ENCODE peak calls at places on chromosomes 5 and 9, in six cellular contexts. One of them, this sample, is unnamed.

GRCh38 chr5:142685418-142686209 is at the start of gene FGF1:
- DNase-seq in mammary epithelial cell: peak; percentile 80
- DNase-seq in cardiac muscle cell: peak; percentile 13
- DNase-seq in upper lobe of left lung: no peak
- DNase-seq in tibial nerve: no peak
- DNase-seq in neural progenitor cell: no peak
- DNase-seq in this sample: no peak

GRCh38 chr9:85743290-85744128 is 1.8 kb upstream of the AGTPBP1 start:
- DNase-seq in mammary epithelial cell: peak; percentile 90
- DNase-seq in neural progenitor cell: peak; percentile 39
- DNase-seq in cardiac muscle cell: no peak
- DNase-seq in upper lobe of left lung: no peak
- DNase-seq in tibial nerve: no peak
- DNase-seq in this sample: no peak

GRCh38 chr5:154519375-154519774 is 41.3 kb upstream of the HAND1 start:
- DNase-seq in tibial nerve: no peak
- DNase-seq in neural progenitor cell: no peak
- DNase-seq in cardiac muscle cell: no peak
- DNase-seq in upper lobe of left lung: no peak
- DNase-seq in mammary epithelial cell: peak; percentile 59
- DNase-seq in this sample: no peak

GRCh38 chr5:122997294-122997693 is 39.2 kb downstream of the PPIC start:
- DNase-seq in neural progenitor cell: peak; percentile 13
- DNase-seq in upper lobe of left lung: no peak
- DNase-seq in cardiac muscle cell: no peak
- DNase-seq in mammary epithelial cell: no peak
- DNase-seq in tibial nerve: no peak
- DNase-seq in this sample: peak; percentile 35

GRCh38 chr9:6956796-6957355 is 199.1 kb downstream of the KDM4C start:
- DNase-seq in cardiac muscle cell: no peak
- DNase-seq in mammary epithelial cell: no peak
- DNase-seq in tibial nerve: no peak
- DNase-seq in neural progenitor cell: no peak
- DNase-seq in upper lobe of left lung: no peak
- DNase-seq in this sample: no peak

GRCh38 chr9:5146241-5146640 is 39.2 kb downstream of the INSL6 start:
- DNase-seq in mammary epithelial cell: no peak
- DNase-seq in upper lobe of left lung: no peak
- DNase-seq in tibial nerve: no peak
- DNase-seq in neural progenitor cell: peak; percentile 2
- DNase-seq in cardiac muscle cell: no peak
- DNase-seq in this sample: no peak

GRCh38 chr9:78865757-78866156 is 568.8 kb downstream of the PSAT1 start:
- DNase-seq in neural progenitor cell: no peak
- DNase-seq in cardiac muscle cell: no peak
- DNase-seq in mammary epithelial cell: no peak
- DNase-seq in tibial nerve: no peak
- DNase-seq in upper lobe of left lung: no peak
- DNase-seq in this sample: peak; percentile 14

GRCh38 chr9:133242241-133242640 is 32.8 kb downstream of the ABO start:
- DNase-seq in cardiac muscle cell: peak; percentile 7
- DNase-seq in upper lobe of left lung: no peak
- DNase-seq in mammary epithelial cell: no peak
- DNase-seq in tibial nerve: no peak
- DNase-seq in neural progenitor cell: no peak
- DNase-seq in this sample: no peak

GRCh38 chr5:126752052-126752785 is 24.7 kb upstream of the LMNB1 start:
- DNase-seq in neural progenitor cell: no peak
- DNase-seq in tibial nerve: no peak
- DNase-seq in mammary epithelial cell: no peak
- DNase-seq in cardiac muscle cell: no peak
- DNase-seq in upper lobe of left lung: no peak
- DNase-seq in this sample: no peak

GRCh38 chr9:93301911-93302525 is 118.1 kb downstream of the WNK2 start:
- DNase-seq in tibial nerve: no peak
- DNase-seq in upper lobe of left lung: no peak
- DNase-seq in neural progenitor cell: no peak
- DNase-seq in mammary epithelial cell: no peak
- DNase-seq in cardiac muscle cell: no peak
- DNase-seq in this sample: peak; percentile 9

GRCh38 chr5:13976867-13977479 is 32.5 kb upstream of the DNAH5 start:
- DNase-seq in cardiac muscle cell: peak; percentile 74
- DNase-seq in neural progenitor cell: peak; percentile 54
- DNase-seq in mammary epithelial cell: peak; percentile 53
- DNase-seq in upper lobe of left lung: no peak
- DNase-seq in tibial nerve: no peak
- DNase-seq in this sample: peak; percentile 24

GRCh38 chr9:113274474-113275146 is 762 bp downstream of the CDC26 start:
- DNase-seq in tibial nerve: no peak
- DNase-seq in upper lobe of left lung: no peak
- DNase-seq in neural progenitor cell: peak; percentile 87
- DNase-seq in cardiac muscle cell: peak; percentile 79
- DNase-seq in mammary epithelial cell: peak; percentile 43
- DNase-seq in this sample: peak; percentile 61

GRCh38 chr5:134659456-134659855 is 10.9 kb downstream of the SEC24A start:
- DNase-seq in tibial nerve: no peak
- DNase-seq in cardiac muscle cell: no peak
- DNase-seq in mammary epithelial cell: no peak
- DNase-seq in neural progenitor cell: no peak
- DNase-seq in upper lobe of left lung: no peak
- DNase-seq in this sample: no peak

GRCh38 chr5:151218177-151218576 is 5.7 kb downstream of the CCDC69 start:
- DNase-seq in upper lobe of left lung: no peak
- DNase-seq in cardiac muscle cell: no peak
- DNase-seq in neural progenitor cell: no peak
- DNase-seq in tibial nerve: no peak
- DNase-seq in mammary epithelial cell: no peak
- DNase-seq in this sample: no peak

DNA sequence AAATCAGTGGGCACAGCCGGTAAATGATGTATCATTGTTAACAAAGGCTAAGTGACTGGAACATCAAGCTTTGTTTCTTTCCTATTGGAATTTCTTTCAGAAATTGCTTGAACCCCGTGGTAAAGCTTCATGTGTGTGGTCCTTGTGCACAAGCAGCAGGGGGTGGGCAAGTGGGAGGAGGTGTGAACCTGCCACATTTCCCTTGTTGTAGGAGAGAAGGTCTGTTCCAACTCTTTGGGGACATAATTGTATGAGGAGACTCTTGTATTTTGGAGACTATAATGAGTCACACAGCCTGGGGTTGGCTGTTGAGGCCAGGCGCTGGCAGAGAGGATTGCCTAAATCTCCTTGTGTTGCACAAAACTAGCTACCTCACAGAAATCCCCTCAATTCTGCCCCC is 620.5 kb downstream of the IRX1 start:
- DNase-seq in tibial nerve: no peak
- DNase-seq in upper lobe of left lung: no peak
- DNase-seq in neural progenitor cell: no peak
- DNase-seq in cardiac muscle cell: no peak
- DNase-seq in mammary epithelial cell: no peak
- DNase-seq in this sample: no peak
- H3K9me3 ChIP-seq in tibial nerve: no peaks in the 10 kb centered on the region
- H3K9me3 ChIP-seq in upper lobe of left lung: no peaks in the 10 kb centered on the region
- H3K9me3 ChIP-seq in neural progenitor cell: no peaks in the 10 kb centered on the region
- H3K9me3 ChIP-seq in cardiac muscle cell: no peaks in the 10 kb centered on the region
- H3K9me3 ChIP-seq in mammary epithelial cell: no peaks in the 10 kb centered on the region
- H3K9me3 ChIP-seq in this sample: no peaks in the 10 kb centered on the region

DNA sequence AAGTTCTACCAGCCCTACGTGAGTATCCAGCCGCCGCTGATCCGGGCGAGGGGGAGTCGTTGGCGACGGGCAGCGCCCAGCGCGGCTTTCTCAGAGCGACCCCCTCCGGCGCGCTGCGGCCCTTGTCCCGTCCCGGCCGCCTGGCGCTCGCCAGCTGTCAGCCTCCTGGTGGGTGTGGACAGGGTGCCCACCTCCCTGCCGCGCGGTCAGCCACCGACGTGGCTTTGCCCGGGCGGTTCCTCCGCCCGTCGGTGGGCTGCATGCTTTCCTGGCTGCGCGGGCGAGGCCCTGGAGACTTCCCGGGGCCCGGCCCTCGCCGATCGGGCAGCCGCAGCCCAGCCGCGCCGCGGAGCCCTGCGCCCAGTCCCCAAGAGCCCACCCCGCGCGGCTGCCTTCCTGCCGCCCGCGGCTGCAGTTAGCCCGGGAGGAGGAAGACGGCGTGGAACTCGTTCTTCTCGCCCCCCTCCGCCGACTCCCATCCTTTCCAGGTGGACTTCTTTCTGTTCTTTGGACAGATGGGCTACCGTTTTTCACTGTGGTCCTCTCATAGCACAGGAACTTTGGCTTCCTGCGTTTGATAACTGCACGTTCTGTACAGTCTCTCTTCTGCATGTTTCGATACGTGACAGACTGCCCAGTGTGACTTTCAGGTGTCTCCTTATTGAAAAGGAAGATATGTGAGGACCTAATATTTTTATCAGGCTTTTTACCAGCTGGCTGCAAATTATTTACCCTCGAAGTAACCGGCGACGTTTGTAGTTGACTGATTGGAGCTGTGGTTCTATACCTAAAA is 550 bp downstream of the AP3S1 start:
- DNase-seq in cardiac muscle cell: peak; percentile 92
- DNase-seq in mammary epithelial cell: peak; percentile 35
- DNase-seq in neural progenitor cell: peak; percentile 87
- DNase-seq in upper lobe of left lung: no peak
- DNase-seq in tibial nerve: no peak
- DNase-seq in this sample: peak; percentile 82
- H3K4me3 ChIP-seq in cardiac muscle cell: peak overlapping the region; percentile 71
- H3K4me3 ChIP-seq in mammary epithelial cell: peak overlapping the region; percentile 88
- H3K4me3 ChIP-seq in neural progenitor cell: peak overlapping the region; percentile 75
- H3K4me3 ChIP-seq in upper lobe of left lung: peak overlapping the region; percentile 93
- H3K4me3 ChIP-seq in tibial nerve: peak overlapping the region; percentile 97
- H3K4me3 ChIP-seq in this sample: peak overlapping the region; percentile 68

GRCh38 chr5:170651902-170652301 is 131.6 kb upstream of the GABRP start:
- DNase-seq in tibial nerve: no peak
- DNase-seq in cardiac muscle cell: no peak
- DNase-seq in upper lobe of left lung: no peak
- DNase-seq in mammary epithelial cell: no peak
- DNase-seq in neural progenitor cell: peak; percentile 30
- DNase-seq in this sample: no peak
- H3K9me3 ChIP-seq in tibial nerve: no peaks in the 10 kb centered on the region
- H3K9me3 ChIP-seq in cardiac muscle cell: no peaks in the 10 kb centered on the region
- H3K9me3 ChIP-seq in upper lobe of left lung: no peaks in the 10 kb centered on the region
- H3K9me3 ChIP-seq in mammary epithelial cell: no peaks in the 10 kb centered on the region
- H3K9me3 ChIP-seq in neural progenitor cell: no peaks in the 10 kb centered on the region
- H3K9me3 ChIP-seq in this sample: no peaks in the 10 kb centered on the region

DNA sequence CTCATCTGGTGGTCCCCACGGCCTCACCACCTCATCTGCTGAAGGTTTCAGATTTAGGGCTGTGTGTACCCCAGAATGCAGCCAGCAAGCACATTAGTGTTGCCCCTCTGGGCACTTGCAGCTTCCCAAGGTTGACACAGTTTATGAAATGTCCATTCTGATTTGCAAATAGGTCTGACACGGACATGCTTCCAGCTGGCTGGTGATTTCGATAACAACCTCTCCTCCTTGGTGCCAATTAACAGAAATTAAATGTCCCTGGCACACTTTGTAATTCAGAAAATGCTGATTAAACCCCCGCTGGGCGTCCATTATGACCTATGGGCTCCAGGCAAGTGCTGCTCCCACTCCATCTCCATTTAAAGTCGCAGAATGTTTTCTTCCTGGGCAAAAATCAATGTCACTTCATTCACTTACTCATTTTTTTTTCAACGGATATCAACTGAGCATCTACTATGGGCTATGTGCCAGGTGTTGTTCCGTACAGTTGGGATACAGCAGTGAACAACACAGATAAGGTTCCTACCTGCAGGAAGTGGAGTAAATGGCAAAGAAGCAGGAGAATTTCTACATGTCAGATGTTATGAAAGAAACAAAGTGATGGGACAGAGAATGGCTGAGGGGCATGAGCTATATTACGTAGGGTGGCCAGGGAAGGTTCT is 32.0 kb downstream of the PLAC8L1 start:
- DNase-seq in upper lobe of left lung: no peak
- DNase-seq in tibial nerve: no peak
- DNase-seq in cardiac muscle cell: no peak
- DNase-seq in mammary epithelial cell: no peak
- DNase-seq in neural progenitor cell: no peak
- DNase-seq in this sample: no peak
- H3K4me3 ChIP-seq in upper lobe of left lung: no peak overlapping the region
- H3K4me3 ChIP-seq in tibial nerve: no peak overlapping the region
- H3K4me3 ChIP-seq in cardiac muscle cell: no peak overlapping the region
- H3K4me3 ChIP-seq in mammary epithelial cell: no peak overlapping the region
- H3K4me3 ChIP-seq in neural progenitor cell: no peak overlapping the region
- H3K4me3 ChIP-seq in this sample: no peak overlapping the region

DNA sequence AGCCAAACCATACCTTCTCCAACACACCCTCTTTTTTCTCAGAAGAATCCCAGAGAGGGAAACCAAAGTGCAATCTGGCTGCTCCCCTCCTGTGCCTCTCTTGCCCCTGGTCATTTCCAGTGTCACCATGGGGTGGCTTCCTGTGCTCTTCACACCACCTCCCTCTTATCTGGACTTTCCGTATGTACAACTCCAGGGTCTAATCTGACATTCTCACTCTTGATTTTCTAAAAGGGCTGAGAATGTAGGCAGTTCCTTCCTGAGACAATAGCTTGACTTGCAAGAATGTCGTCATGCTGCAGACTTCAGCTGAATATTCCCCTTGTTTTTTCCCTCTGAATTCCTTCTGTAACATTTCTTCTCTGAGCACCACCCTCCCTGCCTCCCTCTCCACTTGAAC is 110.2 kb downstream of the FBXL7 start:
- DNase-seq in tibial nerve: no peak
- DNase-seq in upper lobe of left lung: no peak
- DNase-seq in neural progenitor cell: no peak
- DNase-seq in cardiac muscle cell: no peak
- DNase-seq in mammary epithelial cell: no peak
- DNase-seq in this sample: no peak
- H3K9me3 ChIP-seq in tibial nerve: no peaks in the 10 kb centered on the region
- H3K9me3 ChIP-seq in upper lobe of left lung: no peaks in the 10 kb centered on the region
- H3K9me3 ChIP-seq in neural progenitor cell: no peaks in the 10 kb centered on the region
- H3K9me3 ChIP-seq in cardiac muscle cell: no peaks in the 10 kb centered on the region
- H3K9me3 ChIP-seq in mammary epithelial cell: peaks cover 7% of the 10 kb centered on the region
- H3K9me3 ChIP-seq in this sample: no peaks in the 10 kb centered on the region

GRCh38 chr9:131739192-131739961 is 499 bp downstream of the RAPGEF1 start:
- DNase-seq in cardiac muscle cell: peak; percentile 52
- DNase-seq in upper lobe of left lung: peak; percentile 92
- DNase-seq in tibial nerve: no peak
- DNase-seq in neural progenitor cell: peak; percentile 68
- DNase-seq in mammary epithelial cell: peak; percentile 49
- DNase-seq in this sample: peak; percentile 43

GRCh38 chr9:131739988-131740648 is at the start of gene RAPGEF1:
- DNase-seq in tibial nerve: no peak
- DNase-seq in cardiac muscle cell: peak; percentile 76
- DNase-seq in neural progenitor cell: peak; percentile 84
- DNase-seq in mammary epithelial cell: no peak
- DNase-seq in upper lobe of left lung: peak; percentile 98
- DNase-seq in this sample: peak; percentile 10

GRCh38 chr9:131738838-131739191 is 1.1 kb downstream of the RAPGEF1 start:
- DNase-seq in tibial nerve: no peak
- DNase-seq in mammary epithelial cell: peak; percentile 42
- DNase-seq in upper lobe of left lung: no peak
- DNase-seq in neural progenitor cell: peak; percentile 31
- DNase-seq in cardiac muscle cell: no peak
- DNase-seq in this sample: peak; percentile 14

GRCh38 chr9:131737426-131737825 is 2.5 kb downstream of the RAPGEF1 start:
- DNase-seq in neural progenitor cell: no peak
- DNase-seq in tibial nerve: no peak
- DNase-seq in upper lobe of left lung: no peak
- DNase-seq in cardiac muscle cell: no peak
- DNase-seq in mammary epithelial cell: no peak
- DNase-seq in this sample: no peak

GRCh38 chr9:131738293-131738692 is 1.6 kb downstream of the RAPGEF1 start:
- DNase-seq in cardiac muscle cell: no peak
- DNase-seq in tibial nerve: no peak
- DNase-seq in mammary epithelial cell: no peak
- DNase-seq in upper lobe of left lung: no peak
- DNase-seq in neural progenitor cell: no peak
- DNase-seq in this sample: no peak
- H3K4me3 ChIP-seq in cardiac muscle cell: no peak overlapping the region
- H3K4me3 ChIP-seq in tibial nerve: no peak overlapping the region
- H3K4me3 ChIP-seq in mammary epithelial cell: no peak overlapping the region
- H3K4me3 ChIP-seq in upper lobe of left lung: peak overlapping the region; percentile 80
- H3K4me3 ChIP-seq in neural progenitor cell: peak overlapping the region; percentile 79
- H3K4me3 ChIP-seq in this sample: peak overlapping the region; percentile 52

GRCh38 chr9:135174981-135175380 is 87.5 kb downstream of the OLFM1 start:
- DNase-seq in upper lobe of left lung: no peak
- DNase-seq in cardiac muscle cell: no peak
- DNase-seq in neural progenitor cell: no peak
- DNase-seq in mammary epithelial cell: no peak
- DNase-seq in tibial nerve: no peak
- DNase-seq in this sample: no peak
- H3K9me3 ChIP-seq in upper lobe of left lung: no peaks in the 10 kb centered on the region
- H3K9me3 ChIP-seq in cardiac muscle cell: no peaks in the 10 kb centered on the region
- H3K9me3 ChIP-seq in neural progenitor cell: no peaks in the 10 kb centered on the region
- H3K9me3 ChIP-seq in mammary epithelial cell: peaks cover 47% of the 10 kb centered on the region
- H3K9me3 ChIP-seq in tibial nerve: no peaks in the 10 kb centered on the region
- H3K9me3 ChIP-seq in this sample: no peaks in the 10 kb centered on the region

This sample was measured in HAP-1.